ENCODE peak calls at places on chromosomes 16 and 17, in eight cellular contexts. I is Peyer's patch, Z is suprapubic skin, R is tibial nerve, Y is prostate gland, W is A549, O is esophagus squamous epithelium, L is uterus. M is an unnamed sample.

GRCh38 chr16:68447721-68448359 is 468 bp downstream of the SMPD3 start:
- DNase-seq in I (peak; percentile 28), Z (no peak), R (no peak), Y (no peak), W (no peak), O (no peak), L (no peak), M (no peak)

GRCh38 chr17:57165754-57166153 is 80.7 kb downstream of the AKAP1 start:
- DNase-seq in I (no peak), Z (no peak), R (no peak), Y (no peak), W (no peak), O (no peak), L (no peak), M (no peak)

GRCh38 chr16:80614908-80615696 is 74.3 kb downstream of the DYNLRB2 start:
- DNase-seq in I (no peak), Z (no peak), R (no peak), Y (no peak), W (peak; percentile 55), O (no peak), L (no peak), M (no peak)

GRCh38 chr17:47778184-47778635 is 43.4 kb downstream of the OSBPL7 start:
- DNase-seq in I (no peak), Z (no peak), R (no peak), Y (no peak), W (no peak), O (no peak), L (no peak), M (no peak)

GRCh38 chr17:44121997-44122824 is 1.2 kb downstream of the HDAC5 start:
- DNase-seq in I (no peak), Z (no peak), R (no peak), Y (no peak), W (no peak), O (no peak), L (no peak), M (no peak)

GRCh38 chr16:68825427-68825826 is 17.9 kb upstream of the TANGO6 start:
- DNase-seq in I (no peak), Z (no peak), R (no peak), Y (no peak), W (no peak), O (no peak), L (no peak), M (no peak)

GRCh38 chr17:66625321-66625767 is 209.6 kb upstream of the CACNG5 start:
- DNase-seq in I (no peak), Z (no peak), R (no peak), Y (no peak), W (peak; percentile 67), O (no peak), L (no peak), M (no peak)

GRCh38 chr16:66979011-66979717 is 9.2 kb upstream of the CES4A start:
- DNase-seq in I (no peak), Z (no peak), R (no peak), Y (no peak), W (no peak), O (no peak), L (peak; percentile 31), M (no peak)

GRCh38 chr16:66212426-66212825 is 154.1 kb upstream of the CDH5 start:
- DNase-seq in I (no peak), Z (no peak), R (no peak), Y (no peak), W (no peak), O (no peak), L (no peak), M (no peak)

GRCh38 chr17:10099051-10099571 is 99.3 kb downstream of the GAS7 start:
- DNase-seq in I (no peak), Z (peak; percentile 79), R (no peak), Y (no peak), W (no peak), O (no peak), L (peak; percentile 66), M (no peak)

GRCh38 chr17:42317256-42317966 is 29.1 kb downstream of the STAT5A start:
- DNase-seq in I (no peak), Z (no peak), R (no peak), Y (no peak), W (no peak), O (no peak), L (no peak), M (no peak)
- TF ChIP-seq POLR2A in I (no peak), Z (no peak), R (no peak), Y (no peak), W (no peak), O (no peak), L (no peak), M (no peak)

GRCh38 chr16:87160752-87161337 is 156.3 kb downstream of the C16orf95 start:
- DNase-seq in I (no peak), Z (no peak), R (no peak), Y (no peak), W (no peak), O (no peak), L (no peak), M (no peak)
- TF ChIP-seq CTCF in I (no peak), Z (no peak), R (no peak), Y (no peak), W (no peak), O (no peak), L (no peak), M (no peak)

GRCh38 chr17:79797492-79798295 is 817 bp upstream of the CBX8 start:
- DNase-seq in I (no peak), Z (no peak), R (no peak), Y (no peak), W (peak; percentile 56), O (no peak), L (no peak), M (no peak)
- H3K4me3 ChIP-seq in I (peak overlapping the region; percentile 79), Z (peak overlapping the region; percentile 78), R (peak overlapping the region; percentile 76), Y (peak overlapping the region; percentile 70), W (peak overlapping the region; percentile 73), O (peak overlapping the region; percentile 74), L (peak overlapping the region; percentile 51), M (peak overlapping the region; percentile 78)

DNA sequence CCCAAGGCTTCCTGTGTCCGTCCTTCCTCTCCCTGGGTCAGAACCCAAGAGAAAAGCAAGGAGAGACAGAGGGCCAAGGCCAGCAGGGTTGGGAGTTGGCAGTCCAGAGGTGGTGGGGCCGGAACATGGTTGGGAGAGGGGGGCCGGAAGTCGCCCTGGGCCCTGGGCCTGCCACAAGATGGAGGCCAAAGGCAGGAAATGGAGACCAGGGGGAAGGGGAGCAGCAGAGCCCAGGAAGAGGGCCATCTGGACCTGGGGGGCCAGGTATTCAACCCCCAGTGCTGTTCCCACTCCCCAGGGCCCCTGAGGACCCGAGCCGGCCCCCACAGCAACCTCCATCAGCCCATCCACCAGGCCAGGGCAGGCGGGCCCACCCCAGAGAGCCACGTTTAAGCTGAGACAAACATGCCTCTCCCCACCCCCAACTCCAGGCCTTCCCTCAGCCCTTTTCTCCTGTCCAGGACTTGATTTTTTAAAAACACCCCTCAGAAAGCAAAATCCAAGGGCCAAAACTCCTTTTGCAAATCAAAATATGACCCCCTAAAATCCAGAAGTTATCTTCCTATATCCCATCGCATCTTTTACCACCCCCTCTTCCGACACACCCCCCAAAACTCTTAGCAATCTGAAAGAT is 4.4 kb upstream of the BCL6B start:
- DNase-seq in I (no peak), Z (no peak), R (peak; percentile 52), Y (no peak), W (no peak), O (no peak), L (peak; percentile 82), M (peak; percentile 72)
- TF ChIP-seq POLR2A in I (no peak), Z (no peak), R (no peak), Y (no peak), W (no peak), O (peak; percentile 11), L (peak; percentile 22), M (peak; percentile 42)

DNA sequence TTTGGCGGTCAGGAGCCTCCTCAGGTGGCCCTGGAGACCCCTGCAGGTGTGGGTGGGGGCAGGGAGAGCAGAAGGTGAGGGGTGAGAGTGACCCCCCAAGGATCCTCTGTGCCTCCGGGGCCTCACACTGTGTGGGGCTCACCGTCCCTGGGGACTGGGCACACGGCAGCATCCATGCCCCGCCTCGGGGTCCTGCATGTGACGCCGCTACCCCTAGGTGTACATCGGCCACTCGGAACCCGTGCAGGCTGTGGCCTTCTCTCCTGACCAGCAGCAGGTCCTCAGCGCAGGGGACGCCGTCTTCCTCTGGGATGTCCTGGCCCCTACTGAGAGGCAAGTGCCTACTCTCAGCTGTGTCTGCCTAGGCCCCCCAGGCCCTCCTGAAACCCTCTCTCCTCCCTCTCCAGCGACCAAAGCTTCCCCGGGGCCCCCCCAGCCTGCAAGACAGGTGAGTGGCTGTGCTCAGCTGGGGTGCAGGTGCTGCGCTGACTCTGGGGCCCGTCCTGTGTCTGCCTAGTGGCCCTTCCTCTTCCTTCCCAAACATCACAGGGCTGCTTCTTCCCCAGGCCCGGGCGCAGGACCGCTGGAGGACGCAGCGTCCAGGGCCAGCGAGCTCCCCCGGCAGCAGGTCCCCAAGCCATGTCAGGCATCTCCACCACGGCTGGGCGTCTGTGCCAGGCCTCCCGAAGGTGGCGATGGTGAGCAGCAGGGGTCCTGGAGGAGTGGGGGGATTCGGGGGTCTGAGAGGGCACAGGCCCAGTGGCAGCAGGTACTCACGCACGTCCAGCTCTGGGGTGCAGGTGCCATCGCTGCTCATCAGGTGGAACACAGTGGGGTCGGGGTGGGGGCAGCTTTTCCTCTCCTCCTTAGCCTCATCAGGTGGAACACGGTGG is 9.0 kb upstream of the RHOT2 start:
- DNase-seq in I (no peak), Z (no peak), R (no peak), Y (no peak), W (no peak), O (no peak), L (no peak), M (no peak)
- TF ChIP-seq CTCF in I (no peak), Z (no peak), R (no peak), Y (no peak), W (no peak), O (no peak), L (no peak), M (no peak)

GRCh38 chr16:56611281-56611833 is 3.0 kb downstream of the MT2A start:
- DNase-seq in I (no peak), Z (no peak), R (peak; percentile 50), Y (no peak), W (peak; percentile 36), O (no peak), L (peak; percentile 46), M (peak; percentile 98)
- H3K4me3 ChIP-seq in I (no peak overlapping the region), Z (no peak overlapping the region), R (no peak overlapping the region), Y (no peak overlapping the region), W (no peak overlapping the region), O (no peak overlapping the region), L (no peak overlapping the region), M (no peak overlapping the region)

DNA sequence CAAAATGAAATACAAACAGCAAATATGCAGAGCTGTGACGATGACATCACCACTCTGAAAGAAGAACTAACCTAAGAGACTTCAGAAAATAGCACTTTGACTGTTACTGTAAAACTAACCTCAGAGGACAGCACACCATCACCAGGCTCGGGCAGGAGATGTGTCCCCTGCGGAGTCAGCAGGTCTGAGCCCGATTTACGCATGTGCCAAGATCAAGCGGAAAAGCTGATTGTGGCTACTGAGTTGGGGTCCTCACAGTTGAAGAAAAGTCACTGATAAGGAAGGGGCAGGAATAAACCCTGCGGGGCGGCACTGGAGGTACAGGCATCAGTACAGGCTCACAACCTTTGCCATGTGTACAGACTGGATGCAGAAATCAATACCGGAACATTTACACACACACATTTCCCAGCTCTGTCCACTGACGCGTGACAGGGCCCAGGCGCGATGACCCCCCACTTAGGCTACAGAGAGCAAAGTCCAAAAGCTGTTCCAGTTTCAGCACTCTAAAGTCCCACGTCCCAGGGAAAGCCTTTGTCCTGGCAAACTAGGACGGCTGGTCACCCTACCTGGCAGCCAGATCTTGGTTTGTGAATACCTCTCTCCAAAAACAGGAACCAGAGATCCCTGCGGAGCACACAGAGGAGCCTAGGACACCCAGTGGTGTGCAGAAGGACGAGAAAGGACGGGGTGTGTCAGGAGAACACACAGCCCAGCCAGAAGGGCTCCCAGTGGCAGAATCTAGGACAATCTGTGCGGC is 21.5 kb downstream of the TRAP1 start:
- DNase-seq in I (no peak), Z (no peak), R (no peak), Y (no peak), W (no peak), O (no peak), L (no peak), M (peak; percentile 46)
- TF ChIP-seq POLR2A in I (no peak), Z (no peak), R (no peak), Y (no peak), W (no peak), O (no peak), L (no peak), M (no peak)

M was measured in gastrocnemius medialis.